ENCODE peak calls at places on chromosome 20, in four cellular contexts. H is K562, Q is A549, B is HepG2. G is an unnamed sample.

GRCh38 chr20:59765599-59766177 is 161.3 kb downstream of the PHACTR3 start:
- DNase-seq in H (peak; percentile 51), Q (no peak), B (no peak), G (peak; percentile 59)

GRCh38 chr20:63453029-63453523 is 19.4 kb downstream of the KCNQ2 start:
- DNase-seq in H (peak; percentile 58), Q (peak; percentile 71), B (peak; percentile 29), G (no peak)

GRCh38 chr20:49161428-49162152 is 26.5 kb downstream of the STAU1 start:
- DNase-seq in H (no peak), Q (no peak), B (peak; percentile 86), G (no peak)

GRCh38 chr20:48930035-48930434 is 8.5 kb downstream of the ARFGEF2 start:
- DNase-seq in H (no peak), Q (no peak), B (no peak), G (no peak)

GRCh38 chr20:56630086-56630493 is 984 bp downstream of the TFAP2C start:
- DNase-seq in H (peak; percentile 39), Q (peak; percentile 88), B (no peak), G (peak; percentile 85)

GRCh38 chr20:61560361-61560853 is 308.3 kb downstream of the CDH4 start:
- DNase-seq in H (peak; percentile 62), Q (no peak), B (no peak), G (peak; percentile 80)

GRCh38 chr20:42063176-42063575 is 445.0 kb upstream of the CHD6 start:
- DNase-seq in H (no peak), Q (no peak), B (no peak), G (no peak)

GRCh38 chr20:46979603-46980241 is 85.1 kb downstream of the EYA2 start:
- DNase-seq in H (no peak), Q (no peak), B (no peak), G (no peak)

GRCh38 chr20:59576216-59576953 is 28.0 kb upstream of the PHACTR3 start:
- DNase-seq in H (no peak), Q (no peak), B (no peak), G (peak; percentile 24)

GRCh38 chr20:11965602-11966001 is 47.9 kb downstream of the BTBD3 start:
- DNase-seq in H (no peak), Q (no peak), B (no peak), G (no peak)

GRCh38 chr20:59836768-59837167 is 96.7 kb downstream of the SYCP2 start:
- DNase-seq in H (no peak), Q (no peak), B (no peak), G (no peak)

GRCh38 chr20:8523684-8524083 is 391.6 kb downstream of the PLCB1 start:
- DNase-seq in H (no peak), Q (no peak), B (no peak), G (peak; percentile 14)

GRCh38 chr20:64041040-64041780 is 5.2 kb downstream of the C20orf204 start:
- DNase-seq in H (no peak), Q (no peak), B (peak; percentile 67), G (no peak)

GRCh38 chr20:60465993-60466682 is 507.9 kb downstream of the CDH26 start:
- DNase-seq in H (no peak), Q (no peak), B (no peak), G (no peak)

GRCh38 chr20:48802216-48802615 is 25.6 kb downstream of the PREX1 start:
- DNase-seq in H (no peak), Q (no peak), B (no peak), G (no peak)

GRCh38 chr20:19129976-19130612 is 82.3 kb upstream of the SLC24A3 start:
- DNase-seq in H (no peak), Q (no peak), B (no peak), G (no peak)

GRCh38 chr20:4956200-4956810 is 45.0 kb downstream of the SLC23A2 start:
- DNase-seq in H (peak; percentile 43), Q (peak; percentile 79), B (peak; percentile 76), G (no peak)

GRCh38 chr20:21505161-21505809 is 8.6 kb downstream of the NKX2-2 start:
- DNase-seq in H (peak; percentile 70), Q (peak; percentile 83), B (peak; percentile 55), G (peak; percentile 94)

GRCh38 chr20:16472045-16472872 is 101.0 kb downstream of the KIF16B start:
- DNase-seq in H (peak; percentile 53), Q (no peak), B (peak; percentile 24), G (no peak)

GRCh38 chr20:19940945-19941590 is 76.1 kb upstream of the NAA20 start:
- DNase-seq in H (no peak), Q (no peak), B (no peak), G (no peak)

GRCh38 chr20:6828794-6829423 is 61.4 kb downstream of the BMP2 start:
- DNase-seq in H (peak; percentile 13), Q (peak; percentile 43), B (peak; percentile 74), G (peak; percentile 69)

GRCh38 chr20:56595746-56596478 is 33.2 kb upstream of the TFAP2C start:
- DNase-seq in H (no peak), Q (no peak), B (no peak), G (peak; percentile 21)

GRCh38 chr20:22581437-22582385 is 2.7 kb downstream of the FOXA2 start:
- DNase-seq in H (no peak), Q (no peak), B (no peak), G (peak; percentile 33)

GRCh38 chr20:59777321-59777705 is 156.1 kb downstream of the SYCP2 start:
- DNase-seq in H (no peak), Q (no peak), B (no peak), G (no peak)

GRCh38 chr20:48703107-48703506 is 124.7 kb downstream of the PREX1 start:
- DNase-seq in H (no peak), Q (no peak), B (no peak), G (no peak)

GRCh38 chr20:5606347-5606746 is 143.9 kb upstream of the SHLD1 start:
- DNase-seq in H (no peak), Q (no peak), B (no peak), G (no peak)

GRCh38 chr20:9119776-9120175 is 50.9 kb downstream of the PLCB4 start:
- DNase-seq in H (no peak), Q (no peak), B (no peak), G (no peak)

GRCh38 chr20:43766395-43766794 is 39.6 kb upstream of the GTSF1L start:
- DNase-seq in H (no peak), Q (no peak), B (no peak), G (no peak)

GRCh38 chr20:58574014-58574413 is 58.8 kb upstream of the APCDD1L start:
- DNase-seq in H (no peak), Q (no peak), B (no peak), G (no peak)

GRCh38 chr20:536426-537012 is 7.1 kb downstream of the CSNK2A1 start:
- DNase-seq in H (no peak), Q (no peak), B (no peak), G (no peak)

GRCh38 chr20:59627298-59627697 is 23.0 kb downstream of the PHACTR3 start:
- DNase-seq in H (no peak), Q (no peak), B (no peak), G (no peak)

GRCh38 chr20:59933296-59933848 is at the start of gene SYCP2:
- DNase-seq in H (peak; percentile 92), Q (peak; percentile 41), B (no peak), G (no peak)

GRCh38 chr20:58433759-58434158 is 44.7 kb downstream of the VAPB start:
- DNase-seq in H (peak; percentile 47), Q (no peak), B (no peak), G (no peak)

GRCh38 chr20:433300-433975 is 25.3 kb downstream of the RBCK1 start:
- DNase-seq in H (no peak), Q (no peak), B (no peak), G (no peak)

GRCh38 chr20:15708984-15709598 is 864.2 kb downstream of the KIF16B start:
- DNase-seq in H (peak; percentile 29), Q (peak; percentile 54), B (peak; percentile 52), G (peak; percentile 91)

GRCh38 chr20:59300341-59301081 is at the start of gene EDN3:
- DNase-seq in H (no peak), Q (no peak), B (no peak), G (peak; percentile 57)

GRCh38 chr20:3349786-3350185 is 57.7 kb downstream of the DNAAF9 start:
- DNase-seq in H (no peak), Q (no peak), B (no peak), G (no peak)

GRCh38 chr20:3352203-3352602 is 55.3 kb downstream of the DNAAF9 start:
- DNase-seq in H (no peak), Q (no peak), B (no peak), G (no peak)

GRCh38 chr20:3354247-3354646 is 53.2 kb downstream of the DNAAF9 start:
- DNase-seq in H (no peak), Q (no peak), B (no peak), G (no peak)

GRCh38 chr20:3353646-3354045 is 53.8 kb downstream of the DNAAF9 start:
- DNase-seq in H (no peak), Q (no peak), B (no peak), G (no peak)

DNA sequence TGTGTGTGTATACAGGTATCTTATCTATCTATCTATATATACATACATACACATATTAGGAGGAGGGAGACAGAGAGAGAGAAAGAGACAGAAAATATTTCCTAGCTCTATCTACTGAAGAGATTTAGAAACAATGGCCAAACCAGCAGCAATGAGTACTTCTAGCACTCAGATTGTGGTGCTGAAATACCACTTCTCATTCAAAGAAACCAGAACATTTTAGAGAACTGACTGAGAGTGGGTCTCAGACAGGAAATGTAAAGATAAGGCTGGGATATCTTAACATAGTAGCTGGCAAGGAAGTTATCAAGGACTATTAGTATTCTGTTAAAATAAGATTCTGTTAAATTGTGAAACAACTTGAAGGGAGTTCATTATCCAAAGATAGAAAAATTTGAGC is 57.1 kb downstream of the DNAAF9 start:
- DNase-seq in H (no peak), Q (no peak), B (no peak), G (no peak)
- TF ChIP-seq NR3C1 in H (no peak), Q (no peak), B (no peak), G (no peak)

GRCh38 chr20:1697592-1697991 is 40.0 kb upstream of the SIRPG start:
- DNase-seq in H (no peak), Q (no peak), B (no peak), G (no peak)

GRCh38 chr20:1702288-1702687 is 44.7 kb upstream of the SIRPG start:
- DNase-seq in H (no peak), Q (no peak), B (no peak), G (no peak)

GRCh38 chr20:1700990-1701389 is 43.4 kb upstream of the SIRPG start:
- DNase-seq in H (no peak), Q (no peak), B (no peak), G (no peak)

GRCh38 chr20:1694672-1695071 is 37.1 kb upstream of the SIRPG start:
- DNase-seq in H (no peak), Q (no peak), B (no peak), G (no peak)

GRCh38 chr20:1696521-1697209 is 39.1 kb upstream of the SIRPG start:
- DNase-seq in H (no peak), Q (no peak), B (no peak), G (no peak)
- TF ChIP-seq NR3C1 in H (no peak), Q (no peak), B (no peak), G (no peak)

GRCh38 chr20:10443936-10444335 is 8.8 kb downstream of the SLX4IP start:
- DNase-seq in H (no peak), Q (no peak), B (no peak), G (no peak)

GRCh38 chr20:10445758-10446157 is 10.7 kb downstream of the SLX4IP start:
- DNase-seq in H (no peak), Q (no peak), B (no peak), G (no peak)

GRCh38 chr20:10448270-10449156 is 13.4 kb downstream of the SLX4IP start:
- DNase-seq in H (no peak), Q (no peak), B (no peak), G (no peak)

GRCh38 chr20:10449270-10449669 is 14.2 kb downstream of the SLX4IP start:
- DNase-seq in H (no peak), Q (no peak), B (no peak), G (no peak)

GRCh38 chr20:10447028-10447427 is 11.9 kb downstream of the SLX4IP start:
- DNase-seq in H (peak; percentile 25), Q (peak; percentile 91), B (peak; percentile 32), G (no peak)
- TF ChIP-seq NR3C1 in H (no peak), Q (no peak), B (no peak), G (no peak)

GRCh38 chr20:33578510-33578909 is 83.6 kb upstream of the C20orf144 start:
- DNase-seq in H (no peak), Q (no peak), B (no peak), G (no peak)
- TF ChIP-seq NR3C1 in H (no peak), Q (no peak), B (no peak), G (no peak)

G was measured in WTC11.